ENCODE peak calls at places on chromosomes 4 and X, in four cellular contexts. V is breast epithelium, S is left lung, P is cardiac muscle cell. T is an unnamed sample.

GRCh38 chr4:85929926-85930325 is 429.9 kb downstream of the MAPK10 start:
- DNase-seq in V (no peak), S (peak; percentile 58), P (peak; percentile 23), T (no peak)

GRCh38 chrX:118350715-118351114 is 4.8 kb downstream of the WDR44 start:
- DNase-seq in V (no peak), S (no peak), P (no peak), T (no peak)

GRCh38 chrX:120625366-120625765 is 4.5 kb downstream of the C1GALT1C1 start:
- DNase-seq in V (no peak), S (no peak), P (no peak), T (no peak)

GRCh38 chrX:129478516-129478915 is 44.8 kb downstream of the SMARCA1 start:
- DNase-seq in V (no peak), S (no peak), P (no peak), T (no peak)

GRCh38 chrX:117610806-117611205 is 505.8 kb downstream of the KLHL13 start:
- DNase-seq in V (no peak), S (no peak), P (no peak), T (no peak)

GRCh38 chrX:43836435-43837184 is 45.6 kb downstream of the MAOB start:
- DNase-seq in V (no peak), S (no peak), P (peak; percentile 26), T (no peak)

GRCh38 chr4:84985952-84986351 is 19.5 kb upstream of the WDFY3 start:
- DNase-seq in V (no peak), S (no peak), P (no peak), T (no peak)

GRCh38 chr4:6047130-6047673 is 29.0 kb upstream of the C4orf50 start:
- DNase-seq in V (no peak), S (no peak), P (no peak), T (no peak)

GRCh38 chrX:135324463-135324862 is 15.2 kb downstream of the ETDC start:
- DNase-seq in V (no peak), S (no peak), P (no peak), T (no peak)

GRCh38 chrX:9737363-9737762 is 28.3 kb downstream of the GPR143 start:
- DNase-seq in V (no peak), S (no peak), P (no peak), T (no peak)

GRCh38 chr4:89307446-89308160 is at the start of gene GPRIN3:
- DNase-seq in V (peak; percentile 51), S (peak; percentile 74), P (peak; percentile 71), T (no peak)

GRCh38 chr4:168594121-168594520 is 97.3 kb downstream of the PALLD start:
- DNase-seq in V (no peak), S (no peak), P (no peak), T (no peak)

GRCh38 chr4:33073811-33074210 is 2353.6 kb downstream of the PCDH7 start:
- DNase-seq in V (no peak), S (no peak), P (peak; percentile 56), T (no peak)

GRCh38 chr4:82891728-82892466 is 944 bp upstream of the SEC31A start:
- DNase-seq in V (no peak), S (no peak), P (no peak), T (no peak)

GRCh38 chr4:46277165-46277951 is 112.6 kb downstream of the GABRA2 start:
- DNase-seq in V (no peak), S (no peak), P (no peak), T (no peak)

GRCh38 chrX:121308276-121308805 is 260.9 kb downstream of the GLUD2 start:
- DNase-seq in V (no peak), S (peak; percentile 29), P (peak; percentile 24), T (no peak)

GRCh38 chrX:23888887-23889501 is 18.7 kb downstream of the APOO start:
- DNase-seq in V (no peak), S (no peak), P (no peak), T (no peak)

GRCh38 chr4:77074961-77075855 is 581 bp downstream of the CCNI start:
- DNase-seq in V (peak; percentile 61), S (peak; percentile 84), P (peak; percentile 87), T (peak; percentile 94)

GRCh38 chrX:17030580-17031285 is 84.3 kb downstream of the REPS2 start:
- DNase-seq in V (no peak), S (no peak), P (no peak), T (no peak)

GRCh38 chr4:25913056-25913850 is 767 bp upstream of the SMIM20 start:
- DNase-seq in V (no peak), S (peak; percentile 53), P (no peak), T (no peak)

GRCh38 chr4:102531441-102531840 is 30.3 kb downstream of the NFKB1 start:
- DNase-seq in V (no peak), S (no peak), P (no peak), T (no peak)

GRCh38 chrX:22760513-22761057 is 239.2 kb upstream of the DDX53 start:
- DNase-seq in V (no peak), S (no peak), P (no peak), T (no peak)

GRCh38 chr4:72971572-72971971 is 97.9 kb downstream of the COX18 start:
- DNase-seq in V (no peak), S (no peak), P (no peak), T (no peak)

GRCh38 chr4:41120297-41121217 is 93.8 kb downstream of the APBB2 start:
- DNase-seq in V (no peak), S (peak; percentile 59), P (no peak), T (no peak)

GRCh38 chr4:190018201-190018920 is 8.7 kb downstream of the FRG2 start:
- DNase-seq in V (no peak), S (no peak), P (no peak), T (no peak)

GRCh38 chr4:7460591-7460990 is 25.9 kb upstream of the PSAPL1 start:
- DNase-seq in V (no peak), S (no peak), P (no peak), T (no peak)

GRCh38 chrX:57918750-57919436 is 8.6 kb upstream of the ZXDA start:
- DNase-seq in V (no peak), S (no peak), P (peak; percentile 15), T (no peak)

GRCh38 chr4:145340071-145340695 is 141.5 kb upstream of the SMAD1 start:
- DNase-seq in V (no peak), S (no peak), P (no peak), T (no peak)

GRCh38 chrX:41236629-41237028 is 97.3 kb upstream of the DDX3X start:
- DNase-seq in V (no peak), S (no peak), P (no peak), T (no peak)

GRCh38 chr4:7075962-7076693 is 8.3 kb upstream of the GRPEL1 start:
- DNase-seq in V (no peak), S (no peak), P (no peak), T (no peak)

GRCh38 chr4:162274354-162274753 is 110.6 kb upstream of the FSTL5 start:
- DNase-seq in V (no peak), S (no peak), P (no peak), T (no peak)

GRCh38 chr4:104693601-104694201 is 199.0 kb upstream of the CXXC4 start:
- DNase-seq in V (no peak), S (no peak), P (no peak), T (no peak)

DNA sequence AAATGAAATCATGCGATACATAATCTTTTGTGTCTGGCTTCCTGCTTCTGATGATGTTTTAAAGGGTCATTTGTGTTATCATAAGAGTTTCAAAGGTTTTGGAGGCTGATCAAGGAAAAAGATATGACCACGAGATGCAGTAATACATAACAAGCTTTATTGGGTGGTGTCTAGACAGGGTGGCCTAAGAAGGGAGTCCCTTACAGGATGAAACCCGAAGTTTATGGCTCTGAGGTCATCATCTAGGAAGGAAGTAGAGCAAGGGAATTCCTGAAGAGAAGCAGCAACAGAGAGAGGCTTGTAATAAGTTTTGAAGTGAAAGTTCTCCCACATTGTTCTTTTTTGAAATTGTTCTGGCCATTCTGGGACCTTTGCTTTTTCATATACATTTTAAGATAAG is 40.8 kb upstream of the SOD3 start:
- DNase-seq in V (no peak), S (no peak), P (no peak), T (no peak)
- H3K27ac ChIP-seq in V (no peak overlapping the region), S (no peak overlapping the region), P (no peak overlapping the region), T (no peak overlapping the region)

DNA sequence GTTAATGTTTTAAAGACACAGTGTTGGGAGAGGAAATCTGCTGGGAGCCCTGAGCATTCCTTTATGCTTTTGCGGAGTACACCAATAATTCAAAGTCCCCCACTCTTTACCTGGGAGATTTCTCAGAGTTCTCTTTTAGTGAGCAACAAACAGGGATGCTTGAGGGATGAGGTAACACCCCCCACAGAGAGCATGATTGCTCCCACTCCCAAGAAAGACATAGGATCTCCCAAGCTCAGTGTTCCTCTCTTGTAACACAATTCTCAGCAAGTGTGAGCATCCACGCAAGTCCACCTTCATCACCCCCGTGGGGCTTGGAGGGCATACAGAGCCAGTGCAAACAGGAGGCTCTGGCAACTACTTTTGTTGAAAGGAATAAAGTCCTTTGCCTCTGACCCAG is 36.1 kb downstream of the GSPT2 start:
- DNase-seq in V (no peak), S (no peak), P (no peak), T (no peak)
- H3K27ac ChIP-seq in V (no peak overlapping the region), S (no peak overlapping the region), P (no peak overlapping the region), T (no peak overlapping the region)

GRCh38 chr4:79604152-79604551 is 196.1 kb upstream of the GK2 start:
- DNase-seq in V (no peak), S (no peak), P (no peak), T (no peak)

GRCh38 chr4:79613269-79613995 is 205.4 kb upstream of the GK2 start:
- DNase-seq in V (no peak), S (no peak), P (no peak), T (no peak)

GRCh38 chr4:79607979-79608378 is 200.0 kb upstream of the GK2 start:
- DNase-seq in V (no peak), S (no peak), P (no peak), T (no peak)

GRCh38 chr4:79611026-79611425 is 203.0 kb upstream of the GK2 start:
- DNase-seq in V (no peak), S (no peak), P (no peak), T (no peak)

DNA sequence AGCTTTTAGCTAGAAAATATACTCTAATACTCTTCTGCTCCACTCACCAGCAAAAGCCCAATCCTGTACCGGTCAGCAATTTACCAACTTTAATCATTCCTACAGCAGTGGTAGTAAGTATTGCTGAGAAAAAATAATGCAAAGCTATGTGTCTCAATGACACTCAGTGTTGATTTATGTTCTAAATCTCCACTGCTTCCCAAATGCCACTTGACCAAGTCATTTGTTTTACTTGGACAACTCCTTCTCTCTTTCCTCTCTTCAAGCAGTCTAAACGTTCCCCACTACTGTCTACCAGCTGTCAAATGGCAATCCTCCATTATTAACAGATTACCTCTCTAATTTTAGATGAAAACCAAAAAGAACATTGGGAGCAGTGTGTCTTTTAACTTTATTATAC is 201.8 kb upstream of the GK2 start:
- DNase-seq in V (no peak), S (no peak), P (no peak), T (no peak)
- H3K27ac ChIP-seq in V (no peak overlapping the region), S (no peak overlapping the region), P (no peak overlapping the region), T (peak overlapping the region; percentile 59)

DNA sequence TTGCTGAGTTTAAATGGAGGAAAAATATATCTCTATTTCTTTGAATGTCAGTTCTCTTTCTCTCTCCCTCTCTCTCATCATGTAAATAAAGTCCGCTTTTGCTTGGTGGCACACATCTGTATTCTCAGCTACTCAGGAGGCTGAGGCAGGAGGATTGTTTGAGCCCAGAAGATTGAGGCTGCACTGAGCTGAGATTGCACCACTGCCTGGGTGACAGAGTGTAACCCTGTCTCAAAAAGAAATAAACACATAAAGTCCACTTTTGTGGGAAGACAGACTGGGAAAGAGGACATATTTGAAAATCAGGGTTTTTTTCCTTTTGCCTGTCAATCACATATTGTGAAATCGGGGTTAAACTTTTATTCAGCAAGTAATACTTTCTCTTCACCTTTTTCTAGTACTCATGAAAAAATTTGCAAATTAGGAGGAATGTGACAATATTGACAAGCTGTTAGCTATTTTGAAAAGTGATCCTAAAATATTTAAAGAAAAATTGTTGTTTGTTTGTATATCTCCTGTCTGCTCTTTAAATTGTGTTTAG is 42.6 kb downstream of the PLS3 start:
- DNase-seq in V (no peak), S (no peak), P (no peak), T (no peak)
- H3K27ac ChIP-seq in V (no peak overlapping the region), S (peak overlapping the region; percentile 3), P (peak overlapping the region; percentile 53), T (no peak overlapping the region)

GRCh38 chrX:124212622-124213021 is 119.8 kb upstream of the TEX13D start:
- DNase-seq in V (no peak), S (no peak), P (no peak), T (no peak)
- H3K27ac ChIP-seq in V (no peak overlapping the region), S (no peak overlapping the region), P (no peak overlapping the region), T (no peak overlapping the region)

T was measured in esophagus muscularis mucosa.